ENCODE peak calls at places on chromosomes 5 and 9, in six cellular contexts. M is IMR-90, J is trophoblast cell, O is mesendoderm, H is mesenchymal stem cell, R is H1. K is an unnamed sample.

GRCh38 chr9:130150779-130151381 is 21.3 kb upstream of the NCS1 start:
- DNase-seq in M (peak), O (peak), H (peak), R (no peak), J (peak), K (no peak)

GRCh38 chr5:115429345-115429940 is 115.1 kb downstream of the FEM1C start:
- DNase-seq in O (no peak), M (no peak), R (no peak), J (no peak), H (no peak), K (no peak)

GRCh38 chr9:103364753-103365152 is 369.6 kb downstream of the CYLC2 start:
- DNase-seq in J (peak), O (peak), R (no peak), H (peak), M (no peak), K (no peak)

GRCh38 chr5:143699121-143699520 is 112.8 kb upstream of the HMHB1 start:
- DNase-seq in O (no peak), J (no peak), R (no peak), H (no peak), M (no peak), K (no peak)

GRCh38 chr9:116387934-116388714 is 234.5 kb downstream of the PAPPA start:
- DNase-seq in M (no peak), R (no peak), J (no peak), H (no peak), O (no peak), K (no peak)

GRCh38 chr5:39775058-39775457 is 350.3 kb upstream of the DAB2 start:
- DNase-seq in R (no peak), M (peak), J (peak), O (no peak), H (peak), K (no peak)

GRCh38 chr9:77707696-77708095 is 59.6 kb upstream of the GNA14 start:
- DNase-seq in O (peak), J (peak), H (peak), M (peak), R (no peak), K (no peak)

GRCh38 chr9:126498331-126498730 is 115.4 kb upstream of the LMX1B start:
- DNase-seq in J (no peak), R (no peak), O (no peak), M (no peak), H (no peak), K (no peak)

GRCh38 chr5:16936150-16937022 is at the start of gene MYO10:
- DNase-seq in M (peak), O (peak), R (peak), J (peak), H (peak), K (peak)

GRCh38 chr5:103744159-103744558 is 181.6 kb upstream of the NUDT12 start:
- DNase-seq in R (no peak), J (no peak), O (no peak), M (peak), H (no peak), K (no peak)

GRCh38 chr5:93582677-93583524 is at the start of gene NR2F1:
- DNase-seq in O (peak), J (no peak), R (peak), M (peak), H (peak), K (peak)

GRCh38 chr5:56543431-56544385 is 271.6 kb upstream of the MAP3K1 start:
- DNase-seq in M (peak), J (peak), O (peak), R (no peak), H (peak), K (no peak)

GRCh38 chr9:37700900-37701299 is 50.1 kb downstream of the FRMPD1 start:
- DNase-seq in O (no peak), H (no peak), J (no peak), R (no peak), M (no peak), K (no peak)

GRCh38 chr5:110248921-110249320 is 477.6 kb downstream of the TMEM232 start:
- DNase-seq in M (no peak), J (no peak), O (no peak), R (no peak), H (no peak), K (no peak)

GRCh38 chr5:100722657-100723056 is 180.4 kb downstream of the ST8SIA4 start:
- DNase-seq in J (no peak), M (no peak), O (peak), H (no peak), R (no peak), K (no peak)

GRCh38 chr9:108056083-108056804 is 566.7 kb upstream of the KLF4 start:
- DNase-seq in M (peak), O (no peak), H (peak), J (no peak), R (no peak), K (no peak)

GRCh38 chr5:154296525-154297159 is 106.1 kb downstream of the GALNT10 start:
- DNase-seq in H (no peak), O (no peak), M (no peak), R (no peak), J (no peak), K (no peak)

GRCh38 chr9:96519726-96520125 is 69.8 kb downstream of the HABP4 start:
- DNase-seq in J (no peak), H (no peak), R (no peak), O (no peak), M (no peak), K (no peak)

GRCh38 chr5:114153392-114153791 is 208.5 kb upstream of the KCNN2 start:
- DNase-seq in O (no peak), R (no peak), H (no peak), M (no peak), J (no peak), K (no peak)

GRCh38 chr5:89204766-89205165 is 321.8 kb upstream of the MEF2C start:
- DNase-seq in O (no peak), M (no peak), R (no peak), H (no peak), J (no peak), K (no peak)

GRCh38 chr9:128406848-128407391 is 13.7 kb upstream of the CERCAM start:
- DNase-seq in O (no peak), R (no peak), J (no peak), M (peak), H (no peak), K (no peak)

GRCh38 chr5:175687231-175687701 is 29.4 kb downstream of the HRH2 start:
- DNase-seq in M (no peak), R (no peak), H (no peak), J (no peak), O (no peak), K (no peak)

GRCh38 chr9:532707-533106 is 308.8 kb upstream of the DMRT1 start:
- DNase-seq in J (no peak), H (no peak), R (no peak), M (no peak), O (no peak), K (no peak)

GRCh38 chr9:535356-535755 is 306.1 kb upstream of the DMRT1 start:
- DNase-seq in M (no peak), R (no peak), H (no peak), O (no peak), J (no peak), K (no peak)

GRCh38 chr9:534886-535285 is 306.6 kb upstream of the DMRT1 start:
- DNase-seq in R (no peak), O (no peak), H (no peak), M (no peak), J (no peak), K (no peak)

GRCh38 chr9:536597-537511 is 304.6 kb upstream of the DMRT1 start:
- DNase-seq in H (no peak), R (no peak), M (no peak), J (no peak), O (no peak), K (no peak)
- H3K9ac ChIP-seq in H (no peak), R (no peak), M (no peak), J (no peak), O (no peak), K (no peak)

DNA sequence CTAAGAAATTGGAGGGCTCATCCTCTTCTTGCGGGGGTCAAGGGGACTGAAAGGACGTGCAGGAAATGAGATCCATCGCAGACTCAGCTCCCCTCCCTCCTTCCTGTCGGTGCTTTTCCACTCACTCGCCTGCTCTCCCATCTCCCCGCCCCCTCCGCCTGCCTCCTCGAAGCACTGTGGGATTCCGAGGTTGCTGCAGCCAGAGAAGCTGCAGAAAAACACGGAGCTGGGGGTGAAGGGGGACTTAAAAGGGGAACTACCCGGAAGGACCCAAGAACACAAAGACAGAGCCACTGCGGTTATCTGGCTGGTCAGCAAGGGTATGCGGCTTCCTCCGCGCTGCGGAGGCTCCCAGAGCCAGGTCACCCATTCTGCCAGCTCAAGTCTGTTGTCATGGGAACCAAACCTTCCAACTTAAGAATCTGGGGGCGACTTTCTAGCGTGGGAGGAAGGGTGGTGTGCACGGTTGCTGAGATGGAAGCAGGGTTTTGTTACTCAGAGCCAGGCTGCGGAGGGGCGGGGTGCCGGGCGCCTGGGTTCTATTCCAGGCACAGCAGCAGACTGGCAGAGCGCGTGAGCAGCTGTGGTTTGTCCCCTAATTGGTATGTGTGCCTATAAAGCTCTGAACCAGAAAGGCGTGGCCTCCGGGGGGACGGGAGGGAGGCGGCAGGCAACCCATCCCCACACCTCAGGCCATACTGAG is 24.9 kb downstream of the PCDHGC5 start:
- DNase-seq in M (peak), O (peak), R (no peak), H (peak), J (peak), K (peak)
- H2BK5ac ChIP-seq in M (peak), O (peak), R (peak), H (peak), J (peak), K (no peak)

GRCh38 chr5:116738948-116739339 is 164.3 kb upstream of the SEMA6A start:
- DNase-seq in H (no peak), R (no peak), M (no peak), O (no peak), J (no peak), K (no peak)
- H3K9ac ChIP-seq in H (peak), R (no peak), M (no peak), O (no peak), J (no peak), K (no peak)

GRCh38 chr9:134408939-134409737 is 82.9 kb downstream of the RXRA start:
- DNase-seq in R (no peak), J (no peak), O (peak), H (no peak), M (no peak), K (no peak)
- H2BK5ac ChIP-seq in R (peak), J (no peak), O (no peak), H (no peak), M (no peak), K (no peak)

DNA sequence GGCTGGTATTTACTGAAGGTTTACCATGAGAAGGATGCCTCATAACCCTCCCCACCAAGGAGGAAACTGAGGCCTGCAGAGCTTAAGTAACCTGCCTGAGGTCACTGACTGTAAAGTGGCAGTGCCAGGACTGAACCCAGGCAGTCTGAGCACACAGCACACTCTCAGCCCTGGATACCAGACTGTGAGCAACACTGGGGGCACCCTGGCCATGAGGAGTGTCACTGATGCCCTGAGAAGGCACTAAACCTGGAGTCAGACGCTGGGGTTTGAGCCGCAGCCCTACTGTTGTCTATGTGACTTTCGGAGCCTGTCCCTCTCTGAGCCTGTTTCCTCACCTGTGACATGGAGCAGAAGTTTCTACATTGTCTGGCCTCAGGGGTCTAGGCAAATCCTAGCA is 36.2 kb downstream of the B4GALT1 start:
- DNase-seq in O (no peak), H (no peak), M (no peak), R (no peak), J (no peak), K (no peak)
- H3K9ac ChIP-seq in O (no peak), H (peak), M (no peak), R (no peak), J (no peak), K (no peak)

DNA sequence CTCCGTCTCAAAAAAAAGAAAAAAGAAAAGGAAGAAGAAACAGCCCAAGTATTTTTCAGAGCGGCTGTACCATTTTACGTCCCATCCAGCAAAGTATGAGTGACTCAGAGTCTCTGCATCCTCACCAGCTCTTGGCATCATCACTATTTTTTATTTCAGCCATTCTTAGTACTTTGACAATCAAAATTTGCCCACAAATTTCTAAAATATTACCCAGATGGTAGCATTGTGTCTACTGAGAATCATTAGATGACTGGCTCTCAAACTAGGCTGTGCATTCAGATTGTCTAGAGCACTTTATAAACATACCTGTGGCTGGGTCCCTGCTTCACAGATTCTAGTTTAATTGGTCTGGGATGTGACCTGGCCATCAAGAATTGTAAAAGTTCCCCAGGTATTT is 21.6 kb upstream of the MELK start:
- DNase-seq in O (no peak), R (no peak), M (no peak), H (no peak), J (no peak), K (no peak)
- H2BK5ac ChIP-seq in O (no peak), R (no peak), M (no peak), H (no peak), J (no peak), K (no peak)

DNA sequence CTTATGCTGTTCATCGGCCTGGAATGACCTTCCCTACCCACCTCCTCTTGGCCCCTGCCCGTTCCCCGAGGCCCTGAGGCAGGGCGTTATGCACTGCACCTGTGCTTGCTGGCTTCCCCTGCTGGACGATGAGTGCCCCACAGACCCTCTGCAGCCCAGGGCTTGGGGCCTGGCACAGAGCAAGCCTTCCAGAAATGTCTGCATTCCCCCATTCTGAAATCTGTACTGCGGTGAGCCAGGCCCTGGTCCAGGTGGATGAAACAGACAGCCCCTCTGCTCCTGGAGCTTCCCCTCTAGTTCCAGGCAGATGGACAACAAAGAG is 35.0 kb downstream of the UNC5A start:
- DNase-seq in R (no peak), H (no peak), O (no peak), J (no peak), M (no peak), K (no peak)
- H3K9ac ChIP-seq in R (no peak), H (no peak), O (no peak), J (no peak), M (no peak), K (no peak)

GRCh38 chr9:124770359-124771020 is 621 bp downstream of the NR6A1 start:
- DNase-seq in R (no peak), H (no peak), O (no peak), J (no peak), M (no peak), K (no peak)
- H2BK5ac ChIP-seq in R (peak), H (no peak), O (peak), J (no peak), M (no peak), K (no peak)

DNA sequence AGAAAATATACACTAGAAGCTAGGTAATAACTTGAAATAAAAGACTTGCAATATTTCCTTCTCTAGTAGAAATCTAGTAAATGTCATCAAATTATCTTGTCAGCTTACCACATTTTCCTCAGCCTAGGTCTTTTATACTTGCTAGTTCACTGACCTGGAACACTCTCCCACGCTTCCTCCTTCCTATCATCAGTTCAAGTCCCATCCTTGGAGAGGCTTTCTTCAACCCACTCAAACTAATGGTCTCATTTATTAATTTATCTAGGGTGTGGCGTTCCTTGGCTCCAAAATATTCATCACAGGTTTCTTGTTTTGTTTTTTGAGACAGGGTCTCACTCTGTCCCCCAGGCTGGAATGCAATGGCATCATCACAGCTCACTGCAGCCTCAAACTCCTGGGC is 2.9 kb downstream of the FAM13B start:
- DNase-seq in J (no peak), H (no peak), O (no peak), R (no peak), M (no peak), K (no peak)
- H3K9ac ChIP-seq in J (no peak), H (no peak), O (no peak), R (no peak), M (no peak), K (no peak)

K was measured in H9.